ENCODE peak calls at places on chromosomes 4 and X, in five cellular contexts. U is astrocyte, W is mesenchymal stem cell, V is GM12878, X is kidney. K is an unnamed sample.

GRCh38 chrX:85004255-85004654 is 578 bp downstream of the APOOL start:
- DNase-seq in U (peak), W (peak), V (no peak), X (no peak), K (no peak)

GRCh38 chrX:65601530-65602281 is 65.7 kb upstream of the MSN start:
- DNase-seq in U (peak), W (peak), V (no peak), X (peak), K (no peak)

GRCh38 chrX:33204889-33205288 is 6.5 kb downstream of the DMD start:
- DNase-seq in U (no peak), W (no peak), V (no peak), X (no peak), K (peak)

GRCh38 chr4:78568640-78569261 is 17.2 kb downstream of the ANXA3 start:
- DNase-seq in U (no peak), W (no peak), V (peak), X (no peak), K (no peak)

GRCh38 chr4:105551968-105552746 is at the start of gene ARHGEF38:
- DNase-seq in U (peak), W (peak), V (no peak), X (peak), K (no peak)

GRCh38 chr4:156998500-156999174 is 27.0 kb upstream of the PDGFC start:
- DNase-seq in U (peak), W (no peak), V (no peak), X (no peak), K (no peak)

GRCh38 chrX:80174925-80175574 is 160.5 kb downstream of the TBX22 start:
- DNase-seq in U (no peak), W (no peak), V (no peak), X (no peak), K (no peak)

GRCh38 chrX:152821145-152821765 is 9.3 kb downstream of the CETN2 start:
- DNase-seq in U (no peak), W (peak), V (no peak), X (no peak), K (no peak)

GRCh38 chr4:87126056-87126455 is 94.4 kb downstream of the KLHL8 start:
- DNase-seq in U (no peak), W (no peak), V (no peak), X (no peak), K (no peak)

GRCh38 chrX:150365051-150365952 is 2.2 kb downstream of the MAMLD1 start:
- DNase-seq in U (peak), W (peak), V (no peak), X (peak), K (no peak)

GRCh38 chrX:39164212-39164611 is 363.0 kb downstream of the MID1IP1 start:
- DNase-seq in U (no peak), W (no peak), V (no peak), X (no peak), K (no peak)

GRCh38 chrX:16145656-16146055 is 21.6 kb upstream of the MAGEB17 start:
- DNase-seq in U (no peak), W (no peak), V (no peak), X (no peak), K (no peak)

GRCh38 chrX:131987252-131987651 is 35.9 kb upstream of the STK26 start:
- DNase-seq in U (no peak), W (no peak), V (peak), X (no peak), K (no peak)

GRCh38 chr4:168409089-168409801 is 71.0 kb downstream of the DDX60L start:
- DNase-seq in U (peak), W (peak), V (no peak), X (no peak), K (no peak)

GRCh38 chr4:81913427-81913878 is 441.7 kb upstream of the RASGEF1B start:
- DNase-seq in U (no peak), W (peak), V (no peak), X (peak), K (peak)

GRCh38 chr4:145423017-145423708 is 58.5 kb upstream of the SMAD1 start:
- DNase-seq in U (no peak), W (no peak), V (no peak), X (no peak), K (no peak)

GRCh38 chrX:40169193-40170086 is 71.7 kb upstream of the BCOR start:
- DNase-seq in U (peak), W (peak), V (no peak), X (peak), K (no peak)

GRCh38 chr4:153269223-153269990 is 65.2 kb downstream of the TRIM2 start:
- DNase-seq in U (no peak), W (no peak), V (no peak), X (no peak), K (no peak)

GRCh38 chr4:182245541-182246245 is 2.5 kb downstream of the TENM3 start:
- DNase-seq in U (no peak), W (no peak), V (no peak), X (no peak), K (no peak)

GRCh38 chr4:127047930-127048329 is 584.8 kb upstream of the INTU start:
- DNase-seq in U (peak), W (peak), V (no peak), X (no peak), K (no peak)

GRCh38 chrX:68880846-68881513 is 52.2 kb downstream of the EFNB1 start:
- DNase-seq in U (no peak), W (no peak), V (no peak), X (no peak), K (no peak)

GRCh38 chr4:92501456-92501855 is 197.7 kb downstream of the GRID2 start:
- DNase-seq in U (no peak), W (no peak), V (no peak), X (no peak), K (no peak)

GRCh38 chr4:78954048-78954666 is 14.9 kb upstream of the PAQR3 start:
- DNase-seq in U (no peak), W (peak), V (no peak), X (no peak), K (no peak)

GRCh38 chr4:88623097-88623496 is 30.8 kb downstream of the HERC3 start:
- DNase-seq in U (peak), W (peak), V (no peak), X (no peak), K (peak)

DNA sequence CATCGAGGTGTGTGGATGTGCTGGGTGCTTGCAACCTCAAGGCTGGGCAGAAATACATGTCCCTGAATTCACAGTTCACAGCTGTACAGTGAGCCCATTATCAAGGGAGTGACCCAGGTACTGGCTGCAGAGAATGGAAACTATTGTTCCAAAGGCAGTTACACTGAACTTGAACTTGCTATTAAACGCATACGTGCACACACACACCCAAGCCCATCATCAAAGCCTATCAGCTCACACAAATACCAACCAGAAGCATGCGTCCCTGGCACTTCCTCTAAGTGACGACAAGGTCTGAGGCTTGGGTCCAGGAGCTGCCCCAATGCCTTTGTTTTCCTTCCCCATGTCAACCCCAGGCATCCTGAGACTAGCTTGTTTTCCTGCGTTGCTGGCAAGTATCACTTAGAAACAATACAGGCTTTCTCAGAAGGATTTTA is 88.6 kb downstream of the IRF2 start:
- DNase-seq in U (no peak), W (no peak), V (no peak), X (no peak), K (no peak)
- H3K9ac ChIP-seq in U (no peak), W (no peak), V (no peak), X (no peak), K (no peak)

GRCh38 chrX:137982791-137983190 is 416.9 kb downstream of the ZIC3 start:
- DNase-seq in U (no peak), W (no peak), V (no peak), X (no peak), K (no peak)

DNA sequence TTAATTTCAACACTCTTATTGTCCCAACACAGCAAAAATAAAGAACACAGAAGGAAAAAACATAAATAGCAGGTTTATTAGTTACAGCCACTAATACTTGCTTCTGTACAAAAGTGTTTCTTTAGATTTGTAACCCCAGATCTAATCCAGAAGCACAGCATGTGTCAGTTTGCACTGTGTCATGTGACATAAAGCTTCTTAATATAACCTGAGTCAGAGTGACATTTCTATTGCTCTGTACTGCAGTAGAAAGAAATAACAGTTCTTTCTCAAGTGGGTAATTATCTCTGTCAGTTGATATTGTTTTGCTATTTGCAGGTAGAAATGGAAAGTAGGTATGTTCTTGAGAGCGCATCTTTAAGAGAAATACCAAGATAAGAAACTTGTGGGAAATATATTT is 422.5 kb downstream of the ZIC3 start:
- DNase-seq in U (no peak), W (no peak), V (no peak), X (no peak), K (no peak)
- H3K9ac ChIP-seq in U (no peak), W (no peak), V (no peak), X (no peak), K (no peak)

DNA sequence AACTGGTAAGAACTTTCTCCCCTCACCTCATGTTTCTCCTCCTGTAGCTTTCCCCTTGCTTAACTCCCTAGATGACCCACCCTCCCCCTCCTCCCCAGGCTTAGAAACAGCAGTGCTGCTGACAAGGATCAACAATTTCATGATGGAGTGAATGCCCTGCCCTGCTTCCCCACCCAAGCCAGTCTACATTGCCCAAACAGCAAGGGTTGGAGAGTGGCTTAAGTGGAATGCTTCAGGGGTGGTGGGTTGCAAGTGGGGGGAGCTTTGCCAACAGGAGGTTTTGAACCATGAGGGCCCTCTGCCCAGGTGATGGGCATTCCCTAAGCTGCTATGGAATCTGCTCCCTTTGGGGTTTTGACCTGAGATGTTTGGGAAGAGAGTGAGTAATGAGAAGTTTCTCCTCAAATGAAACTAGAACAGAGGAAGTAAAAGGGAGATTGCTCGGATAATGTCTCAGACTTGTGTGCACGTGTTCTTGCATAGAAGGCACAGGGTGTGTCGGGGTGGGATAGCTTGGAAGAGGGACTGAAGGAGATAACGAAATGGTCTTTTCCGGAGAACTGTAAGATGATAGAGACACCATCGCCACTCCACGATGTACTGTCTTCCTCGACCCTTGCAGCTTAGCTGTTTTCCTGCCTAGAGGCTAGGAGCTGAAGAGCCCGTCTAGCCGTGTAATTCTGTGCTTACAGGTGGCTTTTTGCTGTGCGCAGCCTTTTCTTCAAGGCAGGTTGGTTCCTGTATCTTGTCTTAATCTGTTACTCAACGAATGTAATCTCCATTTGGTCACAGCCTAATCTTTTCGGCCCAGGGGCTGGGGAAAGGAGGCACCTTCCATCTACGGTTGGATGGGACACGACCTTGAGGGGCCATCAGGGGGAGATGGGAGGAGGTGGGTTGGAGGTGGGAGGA is 10.1 kb downstream of the GDPD2 start:
- DNase-seq in U (no peak), W (no peak), V (no peak), X (no peak), K (no peak)
- H3K9ac ChIP-seq in U (peak), W (peak), V (no peak), X (no peak), K (peak)

GRCh38 chr4:724131-724530 is 18.5 kb downstream of the PCGF3 start:
- DNase-seq in U (no peak), W (no peak), V (no peak), X (no peak), K (no peak)

GRCh38 chr4:721261-722171 is 15.9 kb downstream of the PCGF3 start:
- DNase-seq in U (no peak), W (no peak), V (no peak), X (peak), K (peak)

GRCh38 chr4:723706-724105 is 18.1 kb downstream of the PCGF3 start:
- DNase-seq in U (no peak), W (no peak), V (no peak), X (no peak), K (no peak)

GRCh38 chr4:722181-722725 is 16.6 kb downstream of the PCGF3 start:
- DNase-seq in U (no peak), W (no peak), V (no peak), X (no peak), K (no peak)

DNA sequence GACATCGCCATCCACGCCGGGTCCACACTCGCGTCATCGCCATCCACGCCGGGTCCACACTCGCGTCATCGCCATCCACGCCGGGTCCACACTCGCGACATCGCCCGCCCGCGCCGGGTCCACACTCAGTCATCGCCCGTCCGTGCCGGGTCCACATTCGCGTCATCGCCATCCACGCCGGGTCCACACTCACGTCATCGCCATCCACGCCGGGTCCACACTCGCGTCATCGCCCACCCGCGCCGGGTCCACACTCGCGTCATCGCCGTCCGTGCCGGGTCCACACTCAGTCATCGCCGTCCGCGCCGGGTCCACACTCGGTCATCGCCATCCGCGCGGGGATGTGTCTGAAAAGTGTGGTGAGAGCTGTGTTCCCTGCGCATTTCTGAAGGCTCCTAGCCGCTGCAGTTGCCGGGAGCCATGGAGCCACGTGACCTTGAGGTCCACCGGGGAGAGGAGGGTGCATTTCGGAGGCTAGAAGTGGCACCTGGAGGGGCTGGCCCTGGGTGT is 17.3 kb downstream of the PCGF3 start:
- DNase-seq in U (no peak), W (no peak), V (no peak), X (no peak), K (no peak)
- H3K9ac ChIP-seq in U (no peak), W (no peak), V (no peak), X (no peak), K (no peak)

DNA sequence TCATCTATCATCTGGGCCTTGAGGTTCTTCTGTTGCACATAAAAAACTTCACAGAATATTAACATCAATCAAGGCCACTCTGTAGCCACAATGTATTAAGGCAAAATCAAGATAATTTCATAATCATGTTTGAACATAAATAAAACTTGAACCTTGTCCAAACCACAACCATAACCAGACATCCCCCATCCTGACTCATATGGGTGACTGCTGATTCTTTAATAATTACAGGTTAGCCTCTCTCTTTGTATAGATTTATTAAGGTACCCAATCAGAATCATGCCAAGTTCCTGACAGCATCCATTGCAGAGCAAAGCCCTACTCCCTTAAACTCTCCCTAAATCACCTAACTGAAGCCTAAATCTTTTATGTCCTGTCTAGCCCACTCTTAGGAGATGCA is 16.7 kb upstream of the AREG start:
- DNase-seq in U (no peak), W (no peak), V (no peak), X (no peak), K (no peak)
- H3K9ac ChIP-seq in U (no peak), W (no peak), V (no peak), X (no peak), K (no peak)

GRCh38 chr4:69823048-69823447 is 36.9 kb downstream of the SULT1E1 start:
- DNase-seq in U (no peak), W (no peak), V (no peak), X (no peak), K (no peak)
- H3K9ac ChIP-seq in U (no peak), W (no peak), V (no peak), X (no peak), K (no peak)

GRCh38 chr4:7910721-7911015 is 29.0 kb downstream of the AFAP1 start:
- DNase-seq in U (no peak), W (no peak), V (no peak), X (no peak), K (no peak)
- H3K9ac ChIP-seq in U (peak), W (peak), V (no peak), X (no peak), K (no peak)

GRCh38 chrX:133702230-133702629 is 283.2 kb downstream of the GPC3 start:
- DNase-seq in U (no peak), W (no peak), V (no peak), X (no peak), K (no peak)

GRCh38 chrX:133698298-133698697 is 283.0 kb upstream of the GPC4 start:
- DNase-seq in U (peak), W (peak), V (no peak), X (no peak), K (no peak)

GRCh38 chrX:133699023-133699728 is 283.9 kb upstream of the GPC4 start:
- DNase-seq in U (no peak), W (no peak), V (no peak), X (no peak), K (no peak)

DNA sequence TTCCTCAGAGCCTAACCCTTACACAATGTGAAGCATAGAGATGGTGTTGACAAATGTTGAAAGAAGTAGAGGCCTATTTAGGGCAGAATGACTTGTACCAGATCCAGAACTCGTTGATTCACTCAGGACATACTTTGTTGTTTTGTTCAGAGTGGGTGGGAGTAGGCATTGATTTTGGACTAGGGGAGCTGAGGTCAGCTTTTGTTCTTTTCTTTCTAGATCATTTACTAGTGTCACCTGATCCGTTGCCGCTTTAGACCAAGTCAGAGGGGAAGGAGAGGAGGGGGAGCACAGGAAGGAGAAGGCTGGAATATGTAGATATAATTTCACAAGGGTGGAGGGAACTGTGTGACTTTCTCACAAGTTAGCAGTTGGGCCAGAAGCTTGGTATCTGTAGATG is 282.4 kb upstream of the GPC4 start:
- DNase-seq in U (no peak), W (no peak), V (no peak), X (no peak), K (no peak)
- H3K9ac ChIP-seq in U (no peak), W (peak), V (no peak), X (no peak), K (no peak)

GRCh38 chrX:13694359-13694758 is 5.4 kb downstream of the RAB9A start:
- DNase-seq in U (peak), W (peak), V (no peak), X (no peak), K (no peak)
- H3K9ac ChIP-seq in U (no peak), W (peak), V (peak), X (no peak), K (peak)

GRCh38 chrX:70439016-70439415 is 5.6 kb upstream of the DLG3 start:
- DNase-seq in U (peak), W (peak), V (no peak), X (no peak), K (no peak)

GRCh38 chrX:70436380-70436779 is 8.3 kb upstream of the DLG3 start:
- DNase-seq in U (no peak), W (peak), V (no peak), X (no peak), K (no peak)

GRCh38 chrX:70437921-70438665 is 6.5 kb upstream of the DLG3 start:
- DNase-seq in U (no peak), W (no peak), V (no peak), X (no peak), K (no peak)

GRCh38 chrX:70434914-70435586 is 9.6 kb upstream of the DLG3 start:
- DNase-seq in U (peak), W (peak), V (no peak), X (no peak), K (no peak)

GRCh38 chrX:70437011-70437410 is 7.6 kb upstream of the DLG3 start:
- DNase-seq in U (no peak), W (no peak), V (no peak), X (no peak), K (no peak)
- H3K9ac ChIP-seq in U (no peak), W (no peak), V (no peak), X (no peak), K (no peak)